ENCODE peak calls at places on chromosomes 13 and 19, in seven cellular contexts. X, C, S, T, P, W and O are unnamed samples.

GRCh38 chr13:40031031-40031430 is 375.6 kb downstream of the COG6 start:
- DNase-seq in X (no peak), C (peak; percentile 84), S (no peak), T (no peak), P (no peak), W (peak; percentile 39), O (peak; percentile 80)

GRCh38 chr19:39413269-39413902 is 917 bp downstream of the PLEKHG2 start:
- DNase-seq in X (peak; percentile 56), C (peak; percentile 71), S (no peak), T (no peak), P (peak; percentile 82), W (peak; percentile 66), O (no peak)

GRCh38 chr13:112901951-112902651 is 66.9 kb upstream of the MCF2L start:
- DNase-seq in X (no peak), C (no peak), S (peak; percentile 36), T (no peak), P (peak; percentile 16), W (peak; percentile 4), O (no peak)

GRCh38 chr13:42266464-42266863 is 5.5 kb upstream of the AKAP11 start:
- DNase-seq in X (no peak), C (peak; percentile 86), S (no peak), T (no peak), P (peak; percentile 14), W (peak; percentile 74), O (peak; percentile 49)

GRCh38 chr19:5903054-5903501 is 512 bp downstream of the NDUFA11 start:
- DNase-seq in X (no peak), C (no peak), S (no peak), T (no peak), P (peak; percentile 74), W (peak; percentile 43), O (peak; percentile 46)

GRCh38 chr19:7456964-7457541 is 31.8 kb downstream of the PEX11G start:
- DNase-seq in X (no peak), C (no peak), S (no peak), T (no peak), P (no peak), W (no peak), O (no peak)

GRCh38 chr13:60662595-60662994 is 265.6 kb downstream of the TDRD3 start:
- DNase-seq in X (no peak), C (no peak), S (no peak), T (no peak), P (no peak), W (no peak), O (no peak)

GRCh38 chr13:84443463-84443862 is 561.2 kb upstream of the SLITRK1 start:
- DNase-seq in X (no peak), C (no peak), S (no peak), T (no peak), P (no peak), W (no peak), O (no peak)

GRCh38 chr13:21047591-21048282 is 13.6 kb downstream of the LATS2 start:
- DNase-seq in X (peak; percentile 2), C (no peak), S (no peak), T (no peak), P (no peak), W (no peak), O (no peak)

GRCh38 chr13:32040689-32041088 is 9.1 kb downstream of the FRY start:
- DNase-seq in X (no peak), C (no peak), S (no peak), T (no peak), P (no peak), W (no peak), O (no peak)

GRCh38 chr19:7258042-7258839 is 36.0 kb downstream of the INSR start:
- DNase-seq in X (no peak), C (no peak), S (no peak), T (no peak), P (no peak), W (no peak), O (no peak)

GRCh38 chr13:46367622-46368327 is 19.3 kb downstream of the RUBCNL start:
- DNase-seq in X (no peak), C (no peak), S (no peak), T (no peak), P (peak; percentile 34), W (peak; percentile 45), O (peak; percentile 53)

GRCh38 chr13:33349996-33350826 is 64.7 kb upstream of the STARD13 start:
- DNase-seq in X (peak; percentile 71), C (peak; percentile 49), S (peak; percentile 32), T (no peak), P (peak; percentile 73), W (peak; percentile 47), O (peak; percentile 22)

GRCh38 chr19:11464333-11465265 is 16.2 kb downstream of the ELAVL3 start:
- DNase-seq in X (no peak), C (no peak), S (no peak), T (no peak), P (no peak), W (no peak), O (no peak)

GRCh38 chr19:38851622-38852230 is 1.9 kb upstream of the HNRNPL start:
- DNase-seq in X (peak; percentile 96), C (peak; percentile 86), S (peak; percentile 91), T (no peak), P (peak; percentile 99), W (peak; percentile 90), O (peak; percentile 73)

GRCh38 chr19:1057185-1057857 is 9.6 kb upstream of the ARHGAP45 start:
- DNase-seq in X (no peak), C (peak; percentile 29), S (peak; percentile 43), T (no peak), P (peak; percentile 78), W (peak; percentile 80), O (peak; percentile 67)

GRCh38 chr19:39152066-39152465 is 26.5 kb downstream of the PAK4 start:
- DNase-seq in X (no peak), C (no peak), S (no peak), T (no peak), P (no peak), W (no peak), O (no peak)

GRCh38 chr13:26485786-26486185 is 71.7 kb upstream of the WASF3 start:
- DNase-seq in X (no peak), C (no peak), S (no peak), T (no peak), P (no peak), W (no peak), O (no peak)

GRCh38 chr13:104875008-104875762 is 1660.3 kb downstream of the EFNB2 start:
- DNase-seq in X (no peak), C (no peak), S (no peak), T (no peak), P (no peak), W (no peak), O (no peak)

GRCh38 chr13:48879854-48880253 is 95.9 kb upstream of the FNDC3A start:
- DNase-seq in X (no peak), C (no peak), S (no peak), T (no peak), P (no peak), W (no peak), O (no peak)

GRCh38 chr19:58428617-58429016 is 11.3 kb downstream of the ZNF132 start:
- DNase-seq in X (no peak), C (no peak), S (no peak), T (no peak), P (no peak), W (no peak), O (no peak)

GRCh38 chr19:1324792-1325567 is 39.3 kb downstream of the EFNA2 start:
- DNase-seq in X (peak; percentile 61), C (peak; percentile 59), S (no peak), T (no peak), P (peak; percentile 86), W (peak; percentile 86), O (peak; percentile 57)

GRCh38 chr13:52447354-52447753 is 3.1 kb downstream of the VPS36 start:
- DNase-seq in X (no peak), C (no peak), S (no peak), T (no peak), P (no peak), W (peak; percentile 14), O (no peak)

GRCh38 chr19:53275480-53275879 is 8.0 kb upstream of the VN1R4 start:
- DNase-seq in X (no peak), C (no peak), S (no peak), T (no peak), P (no peak), W (no peak), O (no peak)

GRCh38 chr13:100879255-100879654 is 204.7 kb upstream of the TMTC4 start:
- DNase-seq in X (no peak), C (no peak), S (no peak), T (no peak), P (no peak), W (no peak), O (no peak)
- H3K9ac ChIP-seq in X (no peak overlapping the region), C (no peak overlapping the region), S (no peak overlapping the region), T (no peak overlapping the region), P (no peak overlapping the region), W (no peak overlapping the region), O (no peak overlapping the region)

DNA sequence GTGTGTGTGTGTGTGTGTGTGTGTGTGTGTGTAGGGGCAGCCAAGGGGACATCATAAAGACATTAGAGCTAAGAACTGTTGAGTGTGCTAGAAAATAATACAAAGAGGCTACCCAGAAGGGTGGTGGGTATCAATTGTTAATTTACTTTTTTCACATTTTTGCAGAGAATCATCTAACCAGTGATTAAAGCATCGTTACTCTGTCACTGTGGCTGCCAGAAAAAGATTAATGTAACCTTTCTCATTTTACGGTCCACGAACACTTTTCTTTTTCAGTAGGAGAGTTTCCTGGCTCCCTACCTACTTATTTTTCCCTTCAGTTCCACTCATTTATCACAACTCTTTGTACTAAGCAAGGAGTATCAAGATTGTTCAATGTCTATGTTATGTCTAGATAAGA is 35.4 kb upstream of the SCEL start:
- DNase-seq in X (no peak), C (no peak), S (no peak), T (no peak), P (no peak), W (no peak), O (peak; percentile 3)
- H3K9ac ChIP-seq in X (no peak overlapping the region), C (no peak overlapping the region), S (no peak overlapping the region), T (no peak overlapping the region), P (no peak overlapping the region), W (no peak overlapping the region), O (no peak overlapping the region)

DNA sequence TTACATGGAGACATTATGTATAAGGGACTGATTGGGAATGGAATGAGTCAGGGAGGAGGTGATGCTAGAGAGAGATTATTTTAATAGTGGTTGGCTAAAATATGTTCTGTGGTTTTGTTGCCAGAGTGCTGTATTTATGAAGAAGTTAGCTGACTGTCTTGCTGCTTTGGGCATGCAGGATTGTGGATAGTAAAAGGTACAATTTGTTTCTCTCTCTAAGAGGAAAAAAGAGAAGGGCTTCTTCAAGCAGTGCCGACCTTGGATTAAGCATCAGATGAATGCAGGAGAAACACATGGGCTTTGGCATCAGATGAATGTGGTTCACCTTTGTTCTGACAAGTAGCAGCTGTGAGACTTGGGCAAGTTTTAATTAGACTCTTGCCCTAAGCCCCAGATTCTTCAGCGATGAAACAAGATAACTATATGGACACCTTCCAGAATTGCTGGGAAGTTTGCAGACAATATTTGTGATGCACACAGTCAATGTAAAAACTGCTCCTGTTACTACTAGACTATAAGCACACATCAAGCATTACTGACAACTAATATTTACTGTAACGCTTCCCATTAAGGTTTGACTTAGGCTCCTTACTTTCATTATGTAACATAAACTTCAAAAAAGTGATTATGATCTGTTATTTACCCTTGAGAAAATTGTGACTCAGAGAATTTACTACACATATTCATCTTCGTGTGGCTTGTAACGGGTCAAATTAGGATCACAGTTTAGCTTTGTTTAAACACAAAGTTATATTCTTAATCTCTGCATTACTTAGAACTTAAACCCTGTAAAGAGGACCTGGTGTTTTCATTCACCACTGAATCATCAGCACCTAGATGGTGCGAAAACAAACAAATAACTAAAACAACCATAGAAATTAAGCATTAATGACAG is 824.0 kb downstream of the PCDH9 start:
- DNase-seq in X (no peak), C (no peak), S (no peak), T (no peak), P (peak; percentile 59), W (peak; percentile 87), O (peak; percentile 93)
- H3K9ac ChIP-seq in X (no peak overlapping the region), C (no peak overlapping the region), S (no peak overlapping the region), T (no peak overlapping the region), P (peak overlapping the region; percentile 31), W (no peak overlapping the region), O (no peak overlapping the region)

GRCh38 chr19:46913852-46914430 is 53.1 kb downstream of the ARHGAP35 start:
- DNase-seq in X (no peak), C (peak; percentile 64), S (no peak), T (peak; percentile 16), P (peak; percentile 78), W (peak; percentile 52), O (peak; percentile 58)
- H3K9ac ChIP-seq in X (no peak overlapping the region), C (peak overlapping the region; percentile 50), S (no peak overlapping the region), T (peak overlapping the region; percentile 20), P (peak overlapping the region; percentile 57), W (no peak overlapping the region), O (peak overlapping the region; percentile 37)